ENCODE peak calls at places on chromosomes 6 and 20, in seven cellular contexts. A, S, B, D, Y, L and R are unnamed samples.

GRCh38 chr6:164882236-164882635 is 427.2 kb downstream of the C6orf118 start:
- DNase-seq in A (no peak), S (no peak), B (no peak), D (no peak), Y (no peak), L (no peak), R (no peak)

GRCh38 chr6:11460837-11461661 is 76.5 kb upstream of the TMEM170B start:
- DNase-seq in A (no peak), S (no peak), B (no peak), D (no peak), Y (no peak), L (no peak), R (no peak)

GRCh38 chr6:140789466-140789865 is 1343.3 kb upstream of the GJE1 start:
- DNase-seq in A (no peak), S (no peak), B (no peak), D (no peak), Y (no peak), L (no peak), R (no peak)

GRCh38 chr6:26553739-26554668 is 15.8 kb downstream of the HMGN4 start:
- DNase-seq in A (peak; percentile 81), S (peak; percentile 89), B (no peak), D (peak; percentile 94), Y (peak; percentile 93), L (peak; percentile 95), R (peak; percentile 86)

GRCh38 chr6:29651413-29652197 is 5.3 kb upstream of the MOG start:
- DNase-seq in A (peak; percentile 38), S (no peak), B (no peak), D (no peak), Y (peak; percentile 47), L (peak; percentile 60), R (no peak)

GRCh38 chr6:1773697-1774096 is 164.0 kb downstream of the FOXC1 start:
- DNase-seq in A (no peak), S (no peak), B (no peak), D (no peak), Y (no peak), L (no peak), R (no peak)

GRCh38 chr20:37600486-37600885 is 72.8 kb upstream of the BLCAP start:
- DNase-seq in A (no peak), S (no peak), B (no peak), D (no peak), Y (no peak), L (no peak), R (no peak)

GRCh38 chr20:58019027-58019849 is 209.2 kb downstream of the ANKRD60 start:
- DNase-seq in A (no peak), S (peak; percentile 68), B (no peak), D (no peak), Y (no peak), L (peak; percentile 94), R (no peak)

GRCh38 chr6:107179004-107179403 is 63.7 kb upstream of the BEND3 start:
- DNase-seq in A (peak; percentile 7), S (no peak), B (no peak), D (no peak), Y (peak; percentile 30), L (peak; percentile 8), R (peak; percentile 26)

GRCh38 chr20:36773123-36773547 is 428 bp downstream of the DSN1 start:
- DNase-seq in A (no peak), S (no peak), B (no peak), D (no peak), Y (peak; percentile 18), L (peak; percentile 35), R (no peak)

GRCh38 chr6:129498556-129498940 is 211.4 kb downstream of the ARHGAP18 start:
- DNase-seq in A (no peak), S (peak; percentile 70), B (no peak), D (no peak), Y (no peak), L (peak; percentile 68), R (no peak)

GRCh38 chr20:61443541-61444126 is 191.6 kb downstream of the CDH4 start:
- DNase-seq in A (no peak), S (no peak), B (no peak), D (no peak), Y (no peak), L (no peak), R (no peak)

GRCh38 chr20:18276821-18277220 is 11.5 kb upstream of the ZNF133 start:
- DNase-seq in A (peak; percentile 67), S (peak; percentile 73), B (peak; percentile 42), D (peak; percentile 94), Y (peak; percentile 59), L (peak; percentile 88), R (peak; percentile 61)

GRCh38 chr6:158536084-158536890 is 23.6 kb upstream of the TMEM181 start:
- DNase-seq in A (peak; percentile 37), S (peak; percentile 60), B (peak; percentile 71), D (peak; percentile 95), Y (peak; percentile 64), L (peak; percentile 65), R (peak; percentile 49)

GRCh38 chr6:86629123-86629522 is 308.2 kb upstream of the HTR1E start:
- DNase-seq in A (no peak), S (no peak), B (no peak), D (no peak), Y (no peak), L (no peak), R (no peak)

GRCh38 chr6:19515939-19516338 is 321.2 kb upstream of the ID4 start:
- DNase-seq in A (no peak), S (no peak), B (no peak), D (no peak), Y (no peak), L (no peak), R (no peak)
- H3K9me3 ChIP-seq in A (no peaks in the 10 kb centered on the region), S (peaks cover 8% of the 10 kb centered on the region), B (peaks cover 22% of the 10 kb centered on the region), D (peaks cover 31% of the 10 kb centered on the region), Y (no peaks in the 10 kb centered on the region), L (no peaks in the 10 kb centered on the region), R (peaks cover 3% of the 10 kb centered on the region)

DNA sequence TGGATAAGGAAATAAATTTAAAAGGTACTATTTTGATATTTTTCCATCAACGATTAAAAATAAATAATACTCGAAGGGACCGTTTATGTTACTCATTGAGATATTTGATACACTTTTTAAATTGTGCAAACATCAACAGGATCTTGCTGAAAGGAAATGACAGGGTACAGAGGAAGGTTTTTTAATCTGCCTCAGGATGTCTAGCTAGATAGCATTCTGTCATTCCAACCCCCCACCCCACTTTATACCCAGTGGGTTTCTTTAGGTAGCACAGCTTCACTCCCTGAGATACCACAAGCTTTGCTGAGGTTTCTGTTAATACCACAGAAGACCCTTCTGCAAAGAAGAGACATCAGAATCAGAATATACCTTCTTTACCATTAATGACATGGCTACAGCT is 1.2 kb downstream of the PHACTR2 start:
- DNase-seq in A (no peak), S (no peak), B (no peak), D (no peak), Y (peak; percentile 64), L (no peak), R (no peak)
- H3K9ac ChIP-seq in A (peak overlapping the region; percentile 79), S (peak overlapping the region; percentile 85), B (peak overlapping the region; percentile 82), D (peak overlapping the region; percentile 82), Y (peak overlapping the region; percentile 80), L (peak overlapping the region; percentile 92), R (no peak overlapping the region)

DNA sequence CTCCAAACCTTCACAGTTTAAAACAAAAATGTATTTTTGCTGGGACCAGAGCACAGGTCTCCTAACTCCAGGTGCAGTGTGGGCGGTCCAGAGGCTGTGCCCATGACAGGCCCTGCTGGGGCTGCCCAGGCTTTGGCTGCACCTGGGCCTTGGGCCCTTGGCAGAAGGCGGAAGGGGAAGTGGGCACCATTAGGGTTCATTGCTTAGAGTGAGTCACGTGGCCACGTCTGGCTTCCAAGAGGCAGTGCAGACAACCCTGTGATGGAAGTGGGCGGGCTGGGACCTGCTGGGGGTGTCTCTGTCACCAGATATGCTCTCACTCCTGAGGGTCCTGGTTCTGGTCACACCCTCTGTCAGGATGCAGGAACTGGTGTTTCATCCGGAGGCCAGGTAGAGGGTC is 302.2 kb downstream of the QKI start:
- DNase-seq in A (no peak), S (no peak), B (no peak), D (no peak), Y (no peak), L (no peak), R (no peak)
- H3K4me1 ChIP-seq in A (no peaks in the 10 kb centered on the region), S (no peaks in the 10 kb centered on the region), B (no peaks in the 10 kb centered on the region), D (no peaks in the 10 kb centered on the region), Y (no peaks in the 10 kb centered on the region), L (peaks cover 5% of the 10 kb centered on the region), R (no peaks in the 10 kb centered on the region)

DNA sequence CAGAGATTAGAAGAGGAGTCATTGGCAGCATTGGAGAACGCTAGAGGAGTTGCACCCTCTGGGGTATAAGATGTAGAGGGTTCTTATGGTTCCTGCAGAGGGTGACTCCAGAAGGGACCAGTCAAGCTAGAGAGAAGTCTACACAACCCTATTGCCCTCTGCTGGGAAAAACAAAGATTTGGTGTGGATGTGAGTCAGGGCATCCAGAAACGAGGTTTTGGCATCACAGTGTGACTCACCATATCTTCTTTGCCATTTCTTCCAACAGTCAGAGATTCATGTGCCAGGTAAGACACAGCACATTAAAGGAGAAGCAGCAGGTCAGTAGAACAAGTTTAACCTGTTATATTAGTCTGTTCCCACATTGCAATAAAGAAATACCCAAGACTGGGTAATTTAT is 598.8 kb downstream of the MAFB start:
- DNase-seq in A (no peak), S (peak; percentile 60), B (no peak), D (no peak), Y (no peak), L (peak; percentile 30), R (no peak)
- H3K9me3 ChIP-seq in A (peaks cover 5% of the 10 kb centered on the region), S (peaks cover 3% of the 10 kb centered on the region), B (peaks cover 26% of the 10 kb centered on the region), D (peaks cover 12% of the 10 kb centered on the region), Y (no peaks in the 10 kb centered on the region), L (no peaks in the 10 kb centered on the region), R (no peaks in the 10 kb centered on the region)